ENCODE peak calls at places on chromosomes 11 and 22, in seven cellular contexts. J is pancreas, Y is progenitor cell of endocrine pancreas, D is fibroblast of mammary gland, A is hippocampal formation, K is iris pigment epithelial cell, S is hypothalamus. Q is an unnamed sample.
A peak's percentile ranks its signal among the peaks of the same experiment; 100 is the strongest.

GRCh38 chr22:46149998-46150549 is at the start of gene PPARA:
- DNase-seq in J (peak; percentile 93), Y (peak; percentile 73), A (peak; percentile 82), S (peak; percentile 67), D (peak; percentile 56), K (peak; percentile 66), Q (peak; percentile 76)

GRCh38 chr11:12126352-12127019 is 16.1 kb downstream of the MICAL2 start:
- DNase-seq in J (no peak), D (peak; percentile 95), A (no peak), Y (no peak), K (peak; percentile 93), S (no peak), Q (no peak)

GRCh38 chr11:79039122-79039521 is 401.7 kb downstream of the TENM4 start:
- DNase-seq in Y (no peak), D (no peak), J (no peak), K (no peak), A (no peak), S (no peak), Q (no peak)

GRCh38 chr11:19336331-19336730 is 95.6 kb upstream of the E2F8 start:
- DNase-seq in S (no peak), K (no peak), A (no peak), J (no peak), Y (no peak), D (no peak), Q (no peak)

GRCh38 chr11:114610984-114611944 is 15.7 kb upstream of the NXPE4 start:
- DNase-seq in D (peak; percentile 20), S (no peak), A (no peak), Y (no peak), J (no peak), K (peak; percentile 18), Q (no peak)

GRCh38 chr22:38696606-38697005 is 4.1 kb downstream of the JOSD1 start:
- DNase-seq in K (peak; percentile 90), D (peak; percentile 92), A (no peak), Y (no peak), J (no peak), S (no peak), Q (peak; percentile 39)

GRCh38 chr11:23865341-23865975 is 631.4 kb upstream of the LUZP2 start:
- DNase-seq in J (no peak), Y (no peak), A (no peak), D (peak; percentile 32), K (no peak), S (no peak), Q (no peak)

GRCh38 chr22:45511847-45512261 is 9.2 kb downstream of the FBLN1 start:
- DNase-seq in Y (no peak), D (peak; percentile 99), S (no peak), A (no peak), K (peak; percentile 96), J (peak; percentile 24), Q (no peak)

GRCh38 chr11:128772814-128773213 is 78.9 kb downstream of the FLI1 start:
- DNase-seq in Y (no peak), K (no peak), S (no peak), D (no peak), A (no peak), J (peak; percentile 41), Q (no peak)

GRCh38 chr22:41862160-41862529 is 29.2 kb downstream of the SREBF2 start:
- DNase-seq in K (peak; percentile 36), S (no peak), Y (no peak), A (no peak), J (no peak), D (peak; percentile 30), Q (peak; percentile 41)

GRCh38 chr11:120221115-120221752 is 10.4 kb downstream of the OAF start:
- DNase-seq in K (no peak), Y (no peak), J (no peak), S (no peak), A (no peak), D (no peak), Q (no peak)

GRCh38 chr11:119309953-119310681 is 6.8 kb downstream of the MCAM start:
- DNase-seq in A (no peak), Y (no peak), J (no peak), S (no peak), K (no peak), D (no peak), Q (no peak)

GRCh38 chr22:35258144-35258988 is 1.1 kb downstream of the HMGXB4 start:
- DNase-seq in A (no peak), K (peak; percentile 26), S (no peak), Y (no peak), J (no peak), D (peak; percentile 24), Q (no peak)

GRCh38 chr11:95444309-95445202 is 213.6 kb upstream of the SESN3 start:
- DNase-seq in A (no peak), D (no peak), K (no peak), J (no peak), Y (no peak), S (no peak), Q (no peak)

GRCh38 chr11:117426941-117427340 is 99.3 kb downstream of the CEP164 start:
- DNase-seq in A (no peak), D (no peak), Y (no peak), J (no peak), K (no peak), S (no peak), Q (no peak)

GRCh38 chr22:44200451-44200850 is 19.7 kb downstream of the PARVG start:
- DNase-seq in K (no peak), A (no peak), J (no peak), Y (no peak), D (no peak), S (no peak), Q (no peak)

GRCh38 chr11:132987936-132988335 is 544.4 kb downstream of the OPCML start:
- DNase-seq in J (no peak), Y (no peak), K (no peak), S (no peak), A (no peak), D (no peak), Q (no peak)

GRCh38 chr11:103714246-103714645 is 322.2 kb upstream of the DDI1 start:
- DNase-seq in K (peak; percentile 63), J (no peak), S (no peak), Y (no peak), A (no peak), D (peak; percentile 42), Q (no peak)

Q was measured in activated T-cell treated with anti-CD3 and anti-CD28 coated beads for 24 hours.